ENCODE peak calls at places on chromosome 13, in six cellular contexts. F, M, R, G, T and Q are unnamed samples.

GRCh38 chr13:101915333-101915732 is 462.9 kb downstream of the ITGBL1 start:
- DNase-seq in F (no peak), M (no peak), R (peak), G (no peak), T (no peak), Q (no peak)

GRCh38 chr13:98741741-98742435 is 10.6 kb downstream of the SLC15A1 start:
- DNase-seq in F (no peak), M (no peak), R (no peak), G (no peak), T (no peak), Q (no peak)

GRCh38 chr13:80778302-80778701 is 437.4 kb upstream of the SPRY2 start:
- DNase-seq in F (no peak), M (no peak), R (no peak), G (no peak), T (no peak), Q (peak)

GRCh38 chr13:113845055-113845454 is 18.8 kb downstream of the GAS6 start:
- DNase-seq in F (no peak), M (no peak), R (no peak), G (no peak), T (no peak), Q (no peak)

GRCh38 chr13:97261254-97262015 is 39.3 kb downstream of the MBNL2 start:
- DNase-seq in F (peak), M (peak), R (no peak), G (no peak), T (peak), Q (no peak)

GRCh38 chr13:26923824-26924605 is 163.4 kb upstream of the GPR12 start:
- DNase-seq in F (no peak), M (no peak), R (no peak), G (no peak), T (no peak), Q (peak)

GRCh38 chr13:98260357-98261164 is 83.5 kb upstream of the RNF113B start:
- DNase-seq in F (no peak), M (no peak), R (no peak), G (no peak), T (no peak), Q (no peak)

GRCh38 chr13:25727250-25727649 is 324.6 kb downstream of the SHISA2 start:
- DNase-seq in F (no peak), M (no peak), R (peak), G (no peak), T (no peak), Q (no peak)

GRCh38 chr13:74090869-74091605 is 43.2 kb downstream of the KLF12 start:
- DNase-seq in F (no peak), M (no peak), R (no peak), G (no peak), T (no peak), Q (no peak)

GRCh38 chr13:113669231-113669870 is 2.3 kb downstream of the GRK1 start:
- DNase-seq in F (no peak), M (no peak), R (no peak), G (no peak), T (no peak), Q (no peak)

GRCh38 chr13:77883328-77883727 is 35.3 kb downstream of the EDNRB start:
- DNase-seq in F (no peak), M (no peak), R (no peak), G (no peak), T (no peak), Q (no peak)

GRCh38 chr13:34011552-34012085 is 193.7 kb downstream of the RFC3 start:
- DNase-seq in F (no peak), M (no peak), R (peak), G (no peak), T (no peak), Q (no peak)